ENCODE peak calls at places on chromosomes 12 and 14, in four cellular contexts. R is BJ, L is OCI-LY7, D is fibroblast of mammary gland. N is an unnamed sample.
A peak's percentile ranks its signal among the peaks of the same experiment; 100 is the strongest.

GRCh38 chr12:55681142-55682077 is 26.3 kb downstream of the ITGA7 start:
- DNase-seq in R (no peak), L (no peak), D (peak; percentile 80), N (peak; percentile 9)

GRCh38 chr12:24083787-24084186 is 134.3 kb upstream of the SOX5 start:
- DNase-seq in R (no peak), L (no peak), D (no peak), N (no peak)

GRCh38 chr14:97802974-97803373 is 1005.8 kb downstream of the VRK1 start:
- DNase-seq in R (no peak), L (no peak), D (no peak), N (no peak)

GRCh38 chr12:120466560-120467315 is 2.8 kb downstream of the SRSF9 start:
- DNase-seq in R (no peak), L (peak; percentile 64), D (peak; percentile 61), N (peak; percentile 65)

GRCh38 chr12:29004066-29004935 is 144.8 kb upstream of the FAR2 start:
- DNase-seq in R (no peak), L (no peak), D (no peak), N (no peak)

GRCh38 chr12:106282457-106283097 is 20.0 kb upstream of the TCP11L2 start:
- DNase-seq in R (no peak), L (peak; percentile 82), D (peak; percentile 84), N (peak; percentile 58)

GRCh38 chr12:104056419-104056972 is 6.5 kb upstream of the GLT8D2 start:
- DNase-seq in R (no peak), L (no peak), D (no peak), N (no peak)

GRCh38 chr14:104239866-104240301 is 101.5 kb downstream of the KIF26A start:
- DNase-seq in R (no peak), L (peak; percentile 46), D (no peak), N (no peak)

GRCh38 chr12:59698599-59698998 is 102.8 kb downstream of the SLC16A7 start:
- DNase-seq in R (peak; percentile 44), L (no peak), D (peak; percentile 91), N (no peak)

GRCh38 chr14:51780006-51780692 is 80.3 kb upstream of the GNG2 start:
- DNase-seq in R (no peak), L (peak; percentile 77), D (peak; percentile 65), N (peak; percentile 88)

GRCh38 chr14:59422069-59422881 is 42.9 kb downstream of the GPR135 start:
- DNase-seq in R (no peak), L (peak; percentile 64), D (peak; percentile 69), N (no peak)
- TF ChIP-seq CTCF in R (peak; percentile 17), L (peak; percentile 79), D (peak; percentile 16), N (no peak)

GRCh38 chr12:67222302-67222701 is 46.9 kb upstream of the CAND1 start:
- DNase-seq in R (no peak), L (peak; percentile 8), D (peak; percentile 8), N (no peak)

GRCh38 chr12:67217647-67218046 is 51.5 kb upstream of the CAND1 start:
- DNase-seq in R (no peak), L (no peak), D (no peak), N (no peak)

GRCh38 chr12:67223225-67223624 is 45.9 kb upstream of the CAND1 start:
- DNase-seq in R (no peak), L (peak; percentile 64), D (no peak), N (no peak)

GRCh38 chr12:67220065-67220464 is 49.1 kb upstream of the CAND1 start:
- DNase-seq in R (no peak), L (no peak), D (peak; percentile 35), N (no peak)
- TF ChIP-seq CTCF in R (peak; percentile 9), L (peak; percentile 51), D (peak; percentile 30), N (no peak)

GRCh38 chr14:29558516-29558915 is 369.1 kb downstream of the PRKD1 start:
- DNase-seq in R (no peak), L (no peak), D (no peak), N (no peak)

GRCh38 chr14:29548948-29549370 is 378.7 kb downstream of the PRKD1 start:
- DNase-seq in R (no peak), L (peak; percentile 44), D (peak; percentile 81), N (no peak)

GRCh38 chr14:29553427-29553826 is 374.2 kb downstream of the PRKD1 start:
- DNase-seq in R (no peak), L (no peak), D (no peak), N (no peak)

GRCh38 chr14:29554335-29554734 is 373.3 kb downstream of the PRKD1 start:
- DNase-seq in R (no peak), L (no peak), D (no peak), N (no peak)
- TF ChIP-seq CTCF in R (no peak), L (no peak), D (no peak), N (no peak)

GRCh38 chr12:131090254-131091210 is 136.8 kb downstream of the ADGRD1 start:
- DNase-seq in R (no peak), L (no peak), D (no peak), N (no peak)

GRCh38 chr12:131092911-131093901 is 139.5 kb downstream of the ADGRD1 start:
- DNase-seq in R (no peak), L (peak; percentile 17), D (no peak), N (peak; percentile 83)

GRCh38 chr12:131093971-131094830 is 140.5 kb downstream of the ADGRD1 start:
- DNase-seq in R (no peak), L (no peak), D (no peak), N (no peak)

GRCh38 chr12:131091413-131091975 is 137.8 kb downstream of the ADGRD1 start:
- DNase-seq in R (no peak), L (no peak), D (no peak), N (peak; percentile 90)

GRCh38 chr12:131091976-131092691 is 138.4 kb downstream of the ADGRD1 start:
- DNase-seq in R (no peak), L (no peak), D (no peak), N (no peak)
- TF ChIP-seq CTCF in R (no peak), L (no peak), D (no peak), N (no peak)

GRCh38 chr14:89936654-89937185 is 17.8 kb downstream of the EFCAB11 start:
- DNase-seq in R (no peak), L (no peak), D (no peak), N (no peak)
- TF ChIP-seq CTCF in R (no peak), L (peak; percentile 60), D (no peak), N (no peak)

GRCh38 chr12:109739747-109740693 is 26.4 kb downstream of the FAM222A start:
- DNase-seq in R (no peak), L (peak; percentile 24), D (no peak), N (peak; percentile 23)
- TF ChIP-seq CTCF in R (no peak), L (peak; percentile 72), D (peak; percentile 17), N (peak; percentile 23)

N was measured in activated CD8-positive, alpha-beta T cell treated with anti-CD3 and anti-CD28 coated beads for 36 hours.